ENCODE peak calls at places on chromosomes 6 and 20, in ten cellular contexts. One of them, this sample, is unnamed.

GRCh38 chr6:143965503-143966171 is 42.4 kb downstream of the PLAGL1 start:
- DNase-seq in right cardiac atrium: no peak
- DNase-seq in fibroblast of mammary gland: peak; percentile 72
- DNase-seq in tibial artery: no peak
- DNase-seq in left ventricle myocardium inferior: no peak
- DNase-seq in fibroblast of lung: peak; percentile 71
- DNase-seq in heart left ventricle: no peak
- DNase-seq in dorsolateral prefrontal cortex: no peak
- DNase-seq in H1: no peak
- DNase-seq in fibroblast of the aortic adventitia: peak; percentile 69
- DNase-seq in this sample: no peak

GRCh38 chr20:49676581-49677291 is 36.9 kb downstream of the B4GALT5 start:
- DNase-seq in H1: no peak
- DNase-seq in tibial artery: no peak
- DNase-seq in fibroblast of mammary gland: peak; percentile 75
- DNase-seq in right cardiac atrium: no peak
- DNase-seq in fibroblast of lung: peak; percentile 56
- DNase-seq in left ventricle myocardium inferior: no peak
- DNase-seq in fibroblast of the aortic adventitia: peak; percentile 59
- DNase-seq in heart left ventricle: no peak
- DNase-seq in dorsolateral prefrontal cortex: no peak
- DNase-seq in this sample: no peak

GRCh38 chr6:100370265-100370664 is 94.5 kb downstream of the SIM1 start:
- DNase-seq in heart left ventricle: no peak
- DNase-seq in fibroblast of mammary gland: peak; percentile 21
- DNase-seq in left ventricle myocardium inferior: no peak
- DNase-seq in dorsolateral prefrontal cortex: no peak
- DNase-seq in right cardiac atrium: no peak
- DNase-seq in H1: no peak
- DNase-seq in tibial artery: no peak
- DNase-seq in fibroblast of lung: no peak
- DNase-seq in fibroblast of the aortic adventitia: peak; percentile 11
- DNase-seq in this sample: no peak

GRCh38 chr6:159311618-159312017 is 142.4 kb downstream of the FNDC1 start:
- DNase-seq in fibroblast of lung: no peak
- DNase-seq in right cardiac atrium: no peak
- DNase-seq in fibroblast of mammary gland: no peak
- DNase-seq in fibroblast of the aortic adventitia: no peak
- DNase-seq in dorsolateral prefrontal cortex: no peak
- DNase-seq in H1: no peak
- DNase-seq in left ventricle myocardium inferior: no peak
- DNase-seq in tibial artery: no peak
- DNase-seq in heart left ventricle: no peak
- DNase-seq in this sample: no peak

GRCh38 chr6:147467891-147468290 is 40.6 kb upstream of the SAMD5 start:
- DNase-seq in tibial artery: no peak
- DNase-seq in left ventricle myocardium inferior: no peak
- DNase-seq in fibroblast of lung: no peak
- DNase-seq in right cardiac atrium: no peak
- DNase-seq in fibroblast of mammary gland: no peak
- DNase-seq in dorsolateral prefrontal cortex: no peak
- DNase-seq in fibroblast of the aortic adventitia: no peak
- DNase-seq in heart left ventricle: no peak
- DNase-seq in H1: no peak
- DNase-seq in this sample: no peak

GRCh38 chr20:32580970-32581838 is 3.9 kb downstream of the NOL4L start:
- DNase-seq in H1: no peak
- DNase-seq in fibroblast of mammary gland: no peak
- DNase-seq in fibroblast of the aortic adventitia: no peak
- DNase-seq in right cardiac atrium: no peak
- DNase-seq in tibial artery: no peak
- DNase-seq in left ventricle myocardium inferior: no peak
- DNase-seq in fibroblast of lung: no peak
- DNase-seq in dorsolateral prefrontal cortex: no peak
- DNase-seq in heart left ventricle: no peak
- DNase-seq in this sample: no peak

GRCh38 chr6:117548797-117549301 is 53.5 kb downstream of the GOPC start:
- DNase-seq in right cardiac atrium: no peak
- DNase-seq in H1: no peak
- DNase-seq in left ventricle myocardium inferior: no peak
- DNase-seq in heart left ventricle: no peak
- DNase-seq in dorsolateral prefrontal cortex: no peak
- DNase-seq in fibroblast of lung: peak; percentile 34
- DNase-seq in tibial artery: no peak
- DNase-seq in fibroblast of the aortic adventitia: peak; percentile 71
- DNase-seq in fibroblast of mammary gland: no peak
- DNase-seq in this sample: no peak

GRCh38 chr6:150567823-150568383 is 31.8 kb upstream of the PLEKHG1 start:
- DNase-seq in fibroblast of mammary gland: no peak
- DNase-seq in tibial artery: no peak
- DNase-seq in fibroblast of lung: no peak
- DNase-seq in heart left ventricle: no peak
- DNase-seq in H1: no peak
- DNase-seq in dorsolateral prefrontal cortex: no peak
- DNase-seq in left ventricle myocardium inferior: peak; percentile 53
- DNase-seq in fibroblast of the aortic adventitia: no peak
- DNase-seq in right cardiac atrium: no peak
- DNase-seq in this sample: no peak

GRCh38 chr20:11807070-11807741 is 110.5 kb upstream of the BTBD3 start:
- DNase-seq in heart left ventricle: no peak
- DNase-seq in fibroblast of lung: peak; percentile 86
- DNase-seq in fibroblast of mammary gland: peak; percentile 84
- DNase-seq in H1: no peak
- DNase-seq in right cardiac atrium: no peak
- DNase-seq in dorsolateral prefrontal cortex: no peak
- DNase-seq in tibial artery: no peak
- DNase-seq in fibroblast of the aortic adventitia: peak; percentile 94
- DNase-seq in left ventricle myocardium inferior: no peak
- DNase-seq in this sample: no peak

GRCh38 chr6:44512868-44513641 is 125.5 kb downstream of the CDC5L start:
- DNase-seq in dorsolateral prefrontal cortex: no peak
- DNase-seq in left ventricle myocardium inferior: no peak
- DNase-seq in fibroblast of lung: peak; percentile 41
- DNase-seq in fibroblast of the aortic adventitia: peak; percentile 60
- DNase-seq in tibial artery: peak; percentile 38
- DNase-seq in H1: peak; percentile 26
- DNase-seq in right cardiac atrium: peak; percentile 37
- DNase-seq in fibroblast of mammary gland: peak; percentile 47
- DNase-seq in heart left ventricle: no peak
- DNase-seq in this sample: no peak

GRCh38 chr20:37773260-37773825 is 79.5 kb downstream of the CTNNBL1 start:
- DNase-seq in H1: no peak
- DNase-seq in left ventricle myocardium inferior: no peak
- DNase-seq in right cardiac atrium: no peak
- DNase-seq in tibial artery: no peak
- DNase-seq in dorsolateral prefrontal cortex: no peak
- DNase-seq in heart left ventricle: no peak
- DNase-seq in fibroblast of the aortic adventitia: no peak
- DNase-seq in fibroblast of lung: no peak
- DNase-seq in fibroblast of mammary gland: no peak
- DNase-seq in this sample: no peak

GRCh38 chr6:154847318-154847717 is 114.1 kb downstream of the SCAF8 start:
- DNase-seq in dorsolateral prefrontal cortex: no peak
- DNase-seq in right cardiac atrium: no peak
- DNase-seq in H1: no peak
- DNase-seq in left ventricle myocardium inferior: no peak
- DNase-seq in fibroblast of mammary gland: peak; percentile 25
- DNase-seq in tibial artery: no peak
- DNase-seq in heart left ventricle: no peak
- DNase-seq in fibroblast of the aortic adventitia: no peak
- DNase-seq in fibroblast of lung: peak; percentile 16
- DNase-seq in this sample: no peak

GRCh38 chr20:9392892-9393857 is 121.2 kb upstream of the LAMP5 start:
- DNase-seq in heart left ventricle: peak; percentile 77
- DNase-seq in fibroblast of lung: peak; percentile 81
- DNase-seq in dorsolateral prefrontal cortex: peak; percentile 57
- DNase-seq in left ventricle myocardium inferior: peak; percentile 58
- DNase-seq in H1: peak; percentile 65
- DNase-seq in right cardiac atrium: peak; percentile 66
- DNase-seq in tibial artery: peak; percentile 79
- DNase-seq in fibroblast of mammary gland: peak; percentile 68
- DNase-seq in fibroblast of the aortic adventitia: peak; percentile 74
- DNase-seq in this sample: peak; percentile 82

GRCh38 chr20:14521016-14521415 is 183.6 kb upstream of the FLRT3 start:
- DNase-seq in tibial artery: no peak
- DNase-seq in dorsolateral prefrontal cortex: no peak
- DNase-seq in fibroblast of the aortic adventitia: no peak
- DNase-seq in fibroblast of mammary gland: no peak
- DNase-seq in heart left ventricle: no peak
- DNase-seq in left ventricle myocardium inferior: no peak
- DNase-seq in right cardiac atrium: no peak
- DNase-seq in fibroblast of lung: no peak
- DNase-seq in H1: no peak
- DNase-seq in this sample: no peak

GRCh38 chr6:220312-220711 is 72.0 kb upstream of the DUSP22 start:
- DNase-seq in tibial artery: no peak
- DNase-seq in fibroblast of lung: no peak
- DNase-seq in fibroblast of mammary gland: no peak
- DNase-seq in left ventricle myocardium inferior: no peak
- DNase-seq in heart left ventricle: no peak
- DNase-seq in H1: no peak
- DNase-seq in right cardiac atrium: no peak
- DNase-seq in fibroblast of the aortic adventitia: no peak
- DNase-seq in dorsolateral prefrontal cortex: no peak
- DNase-seq in this sample: no peak
- H3K4me3 ChIP-seq in tibial artery: no peak overlapping the region
- H3K4me3 ChIP-seq in fibroblast of lung: no peak overlapping the region
- H3K4me3 ChIP-seq in fibroblast of mammary gland: no peak overlapping the region
- H3K4me3 ChIP-seq in left ventricle myocardium inferior: no peak overlapping the region
- H3K4me3 ChIP-seq in heart left ventricle: no peak overlapping the region
- H3K4me3 ChIP-seq in H1: no peak overlapping the region
- H3K4me3 ChIP-seq in right cardiac atrium: no peak overlapping the region
- H3K4me3 ChIP-seq in fibroblast of the aortic adventitia: no peak overlapping the region
- H3K4me3 ChIP-seq in dorsolateral prefrontal cortex: no peak overlapping the region
- H3K4me3 ChIP-seq in this sample: no peak overlapping the region

GRCh38 chr20:45359069-45359405 is 3.9 kb upstream of the SYS1 start:
- DNase-seq in left ventricle myocardium inferior: peak; percentile 49
- DNase-seq in fibroblast of the aortic adventitia: no peak
- DNase-seq in fibroblast of lung: peak; percentile 88
- DNase-seq in heart left ventricle: no peak
- DNase-seq in right cardiac atrium: peak; percentile 64
- DNase-seq in tibial artery: peak; percentile 83
- DNase-seq in dorsolateral prefrontal cortex: no peak
- DNase-seq in H1: no peak
- DNase-seq in fibroblast of mammary gland: peak; percentile 81
- DNase-seq in this sample: peak; percentile 81
- H3K4me3 ChIP-seq in left ventricle myocardium inferior: no peak overlapping the region
- H3K4me3 ChIP-seq in fibroblast of the aortic adventitia: no peak overlapping the region
- H3K4me3 ChIP-seq in fibroblast of lung: no peak overlapping the region
- H3K4me3 ChIP-seq in heart left ventricle: no peak overlapping the region
- H3K4me3 ChIP-seq in right cardiac atrium: no peak overlapping the region
- H3K4me3 ChIP-seq in tibial artery: no peak overlapping the region
- H3K4me3 ChIP-seq in dorsolateral prefrontal cortex: no peak overlapping the region
- H3K4me3 ChIP-seq in H1: no peak overlapping the region
- H3K4me3 ChIP-seq in fibroblast of mammary gland: no peak overlapping the region
- H3K4me3 ChIP-seq in this sample: no peak overlapping the region

GRCh38 chr6:28474441-28475219 is 31.3 kb upstream of the ZSCAN23 start:
- DNase-seq in tibial artery: no peak
- DNase-seq in fibroblast of the aortic adventitia: peak; percentile 95
- DNase-seq in fibroblast of lung: peak; percentile 94
- DNase-seq in left ventricle myocardium inferior: no peak
- DNase-seq in H1: peak; percentile 54
- DNase-seq in right cardiac atrium: no peak
- DNase-seq in heart left ventricle: no peak
- DNase-seq in fibroblast of mammary gland: peak; percentile 93
- DNase-seq in dorsolateral prefrontal cortex: no peak
- DNase-seq in this sample: no peak
- H3K4me3 ChIP-seq in tibial artery: no peak overlapping the region
- H3K4me3 ChIP-seq in fibroblast of the aortic adventitia: peak overlapping the region; percentile 66
- H3K4me3 ChIP-seq in fibroblast of lung: peak overlapping the region; percentile 64
- H3K4me3 ChIP-seq in left ventricle myocardium inferior: peak overlapping the region; percentile 10
- H3K4me3 ChIP-seq in H1: peak overlapping the region; percentile 88
- H3K4me3 ChIP-seq in right cardiac atrium: no peak overlapping the region
- H3K4me3 ChIP-seq in heart left ventricle: no peak overlapping the region
- H3K4me3 ChIP-seq in fibroblast of mammary gland: peak overlapping the region; percentile 67
- H3K4me3 ChIP-seq in dorsolateral prefrontal cortex: peak overlapping the region; percentile 25
- H3K4me3 ChIP-seq in this sample: no peak overlapping the region

GRCh38 chr6:108133594-108134179 is 32.1 kb upstream of the NR2E1 start:
- DNase-seq in fibroblast of the aortic adventitia: peak; percentile 66
- DNase-seq in fibroblast of mammary gland: peak; percentile 57
- DNase-seq in dorsolateral prefrontal cortex: no peak
- DNase-seq in fibroblast of lung: peak; percentile 56
- DNase-seq in right cardiac atrium: peak; percentile 30
- DNase-seq in left ventricle myocardium inferior: peak; percentile 49
- DNase-seq in heart left ventricle: peak; percentile 70
- DNase-seq in tibial artery: peak; percentile 25
- DNase-seq in H1: peak; percentile 91
- DNase-seq in this sample: peak; percentile 75

GRCh38 chr6:108132863-108133262 is 33.0 kb upstream of the NR2E1 start:
- DNase-seq in fibroblast of the aortic adventitia: no peak
- DNase-seq in left ventricle myocardium inferior: no peak
- DNase-seq in fibroblast of mammary gland: no peak
- DNase-seq in right cardiac atrium: no peak
- DNase-seq in tibial artery: no peak
- DNase-seq in heart left ventricle: no peak
- DNase-seq in fibroblast of lung: no peak
- DNase-seq in dorsolateral prefrontal cortex: no peak
- DNase-seq in H1: no peak
- DNase-seq in this sample: no peak

DNA sequence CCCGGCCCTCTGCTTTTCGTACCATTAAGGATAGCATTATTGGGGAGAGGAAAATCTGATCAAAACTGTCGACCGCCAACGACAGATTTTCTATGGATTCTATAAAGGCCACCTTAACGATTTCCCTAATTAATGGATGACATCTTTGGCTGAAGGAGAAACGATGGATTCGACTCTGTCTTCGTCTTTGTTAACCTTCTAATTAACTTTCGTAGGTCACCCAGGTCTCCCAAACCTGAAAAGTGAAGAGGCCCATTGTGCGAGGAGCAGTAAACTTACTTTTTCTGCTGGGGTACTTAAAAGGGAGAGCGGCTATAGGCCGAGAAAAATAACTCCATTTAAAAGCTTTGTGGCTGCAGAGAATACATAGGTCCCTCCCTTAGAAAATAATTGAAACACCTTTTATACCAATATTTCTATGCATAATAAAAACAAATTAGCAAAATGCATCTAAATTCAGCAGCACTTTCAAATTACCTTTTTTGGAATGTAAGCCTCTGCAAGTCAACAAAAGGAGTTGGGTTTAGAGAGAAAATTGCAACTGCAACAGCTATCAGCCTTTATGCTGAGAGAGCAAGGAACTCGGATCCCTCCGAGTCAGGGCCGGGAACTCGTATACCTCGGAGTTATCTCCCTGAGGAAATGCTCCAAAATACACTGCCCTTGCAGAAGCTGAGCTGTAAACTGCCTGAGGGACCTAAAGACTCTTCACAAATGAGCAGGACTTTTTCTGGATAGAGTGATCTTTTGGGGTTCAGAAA is 31.4 kb upstream of the NR2E1 start:
- DNase-seq in left ventricle myocardium inferior: no peak
- DNase-seq in tibial artery: no peak
- DNase-seq in fibroblast of the aortic adventitia: no peak
- DNase-seq in H1: no peak
- DNase-seq in right cardiac atrium: no peak
- DNase-seq in fibroblast of mammary gland: no peak
- DNase-seq in fibroblast of lung: no peak
- DNase-seq in dorsolateral prefrontal cortex: no peak
- DNase-seq in heart left ventricle: no peak
- DNase-seq in this sample: no peak
- H3K4me3 ChIP-seq in left ventricle myocardium inferior: peak overlapping the region; percentile 57
- H3K4me3 ChIP-seq in tibial artery: peak overlapping the region; percentile 56
- H3K4me3 ChIP-seq in fibroblast of the aortic adventitia: no peak overlapping the region
- H3K4me3 ChIP-seq in H1: peak overlapping the region; percentile 55
- H3K4me3 ChIP-seq in right cardiac atrium: peak overlapping the region; percentile 64
- H3K4me3 ChIP-seq in fibroblast of mammary gland: no peak overlapping the region
- H3K4me3 ChIP-seq in fibroblast of lung: no peak overlapping the region
- H3K4me3 ChIP-seq in dorsolateral prefrontal cortex: peak overlapping the region; percentile 51
- H3K4me3 ChIP-seq in heart left ventricle: peak overlapping the region; percentile 47
- H3K4me3 ChIP-seq in this sample: peak overlapping the region; percentile 48

This sample was measured in sigmoid colon.